ENCODE peak calls at places on chromosomes 6 and 20, in nine cellular contexts. T is RWPE1, I is HL-60, X is tibial nerve, H is heart right ventricle, O is type B pancreatic cell, Q is ACHN, V is MV-4-11, C is GM03348. N is an unnamed sample.

GRCh38 chr6:44630125-44631028 is 242.9 kb downstream of the CDC5L start:
- DNase-seq in T (peak; percentile 70), I (peak; percentile 18), X (no peak), H (no peak), O (no peak), Q (peak; percentile 51), V (peak; percentile 76), C (peak; percentile 94), N (peak; percentile 36)

GRCh38 chr6:34953084-34954025 is 64.3 kb downstream of the ANKS1A start:
- DNase-seq in T (peak; percentile 55), I (no peak), X (no peak), H (no peak), O (no peak), Q (no peak), V (no peak), C (peak; percentile 11), N (no peak)

GRCh38 chr20:49381558-49382493 is 100.6 kb downstream of the KCNB1 start:
- DNase-seq in T (peak; percentile 98), I (no peak), X (peak; percentile 79), H (peak; percentile 83), O (no peak), Q (peak; percentile 66), V (no peak), C (peak; percentile 54), N (peak; percentile 78)

GRCh38 chr6:51598171-51598570 is 489.2 kb downstream of the PKHD1 start:
- DNase-seq in T (no peak), I (no peak), X (no peak), H (no peak), O (no peak), Q (no peak), V (no peak), C (no peak), N (no peak)

GRCh38 chr20:33918662-33919061 is 75.0 kb upstream of the RALY start:
- DNase-seq in T (no peak), I (no peak), X (no peak), H (no peak), O (no peak), Q (no peak), V (no peak), C (no peak), N (no peak)

GRCh38 chr6:116408476-116408875 is 37.7 kb downstream of the DSE start:
- DNase-seq in T (no peak), I (no peak), X (no peak), H (no peak), O (no peak), Q (no peak), V (no peak), C (no peak), N (no peak)

GRCh38 chr20:48364055-48364454 is 463.7 kb downstream of the PREX1 start:
- DNase-seq in T (no peak), I (no peak), X (no peak), H (no peak), O (no peak), Q (no peak), V (no peak), C (no peak), N (no peak)

GRCh38 chr6:134288538-134289203 is 29.2 kb downstream of the SGK1 start:
- DNase-seq in T (peak; percentile 52), I (peak; percentile 11), X (peak; percentile 45), H (no peak), O (no peak), Q (no peak), V (peak; percentile 87), C (peak; percentile 69), N (no peak)

GRCh38 chr20:42260216-42260615 is 642.0 kb upstream of the CHD6 start:
- DNase-seq in T (no peak), I (no peak), X (no peak), H (no peak), O (no peak), Q (no peak), V (no peak), C (no peak), N (no peak)